ENCODE peak calls at places on chromosomes 16 and 17, in four cellular contexts. One of them, this sample, is unnamed.

GRCh38 chr16:71185366-71185765 is 45.2 kb downstream of the HYDIN start:
- DNase-seq in esophagus squamous epithelium: no peak
- DNase-seq in heart right ventricle: no peak
- DNase-seq in CD8-positive, alpha-beta T cell: no peak
- DNase-seq in this sample: no peak

GRCh38 chr16:68335175-68335574 is 24.4 kb downstream of the PRMT7 start:
- DNase-seq in esophagus squamous epithelium: no peak
- DNase-seq in heart right ventricle: no peak
- DNase-seq in CD8-positive, alpha-beta T cell: no peak
- DNase-seq in this sample: no peak

GRCh38 chr17:50511058-50511457 is 2.8 kb downstream of the MYCBPAP start:
- DNase-seq in esophagus squamous epithelium: no peak
- DNase-seq in heart right ventricle: no peak
- DNase-seq in CD8-positive, alpha-beta T cell: peak; percentile 47
- DNase-seq in this sample: peak; percentile 51

GRCh38 chr16:30724641-30725464 is 23.4 kb upstream of the PHKG2 start:
- DNase-seq in esophagus squamous epithelium: no peak
- DNase-seq in heart right ventricle: peak; percentile 41
- DNase-seq in CD8-positive, alpha-beta T cell: no peak
- DNase-seq in this sample: no peak

GRCh38 chr17:50037321-50038107 is 18.4 kb upstream of the ITGA3 start:
- DNase-seq in esophagus squamous epithelium: no peak
- DNase-seq in heart right ventricle: peak; percentile 38
- DNase-seq in CD8-positive, alpha-beta T cell: no peak
- DNase-seq in this sample: no peak

GRCh38 chr16:8908779-8909468 is 26.8 kb downstream of the LITAFD start:
- DNase-seq in esophagus squamous epithelium: no peak
- DNase-seq in heart right ventricle: no peak
- DNase-seq in CD8-positive, alpha-beta T cell: no peak
- DNase-seq in this sample: no peak

GRCh38 chr17:21573961-21574610 is 118.2 kb upstream of the KCNJ18 start:
- DNase-seq in esophagus squamous epithelium: no peak
- DNase-seq in heart right ventricle: peak; percentile 85
- DNase-seq in CD8-positive, alpha-beta T cell: no peak
- DNase-seq in this sample: peak; percentile 55

GRCh38 chr16:81567987-81568748 is 123.6 kb downstream of the CMIP start:
- DNase-seq in esophagus squamous epithelium: no peak
- DNase-seq in heart right ventricle: peak; percentile 43
- DNase-seq in CD8-positive, alpha-beta T cell: no peak
- DNase-seq in this sample: no peak

GRCh38 chr16:77336637-77337036 is 98.2 kb downstream of the ADAMTS18 start:
- DNase-seq in esophagus squamous epithelium: no peak
- DNase-seq in heart right ventricle: no peak
- DNase-seq in CD8-positive, alpha-beta T cell: no peak
- DNase-seq in this sample: no peak

GRCh38 chr16:66476328-66477027 is 49.4 kb downstream of the BEAN1 start:
- DNase-seq in esophagus squamous epithelium: no peak
- DNase-seq in heart right ventricle: no peak
- DNase-seq in CD8-positive, alpha-beta T cell: no peak
- DNase-seq in this sample: no peak

GRCh38 chr17:43608313-43608712 is 53.4 kb downstream of the MEOX1 start:
- DNase-seq in esophagus squamous epithelium: no peak
- DNase-seq in heart right ventricle: no peak
- DNase-seq in CD8-positive, alpha-beta T cell: no peak
- DNase-seq in this sample: no peak

GRCh38 chr17:40937384-40937819 is at the start of gene KRT23:
- DNase-seq in esophagus squamous epithelium: no peak
- DNase-seq in heart right ventricle: no peak
- DNase-seq in CD8-positive, alpha-beta T cell: no peak
- DNase-seq in this sample: no peak

GRCh38 chr16:72805486-72805885 is 242.4 kb downstream of the ZFHX3 start:
- DNase-seq in esophagus squamous epithelium: no peak
- DNase-seq in heart right ventricle: no peak
- DNase-seq in CD8-positive, alpha-beta T cell: no peak
- DNase-seq in this sample: no peak

GRCh38 chr16:63922563-63922962 is 1199.3 kb downstream of the CDH11 start:
- DNase-seq in esophagus squamous epithelium: no peak
- DNase-seq in heart right ventricle: no peak
- DNase-seq in CD8-positive, alpha-beta T cell: no peak
- DNase-seq in this sample: no peak

GRCh38 chr17:62653002-62653830 is 25.7 kb downstream of the MRC2 start:
- DNase-seq in esophagus squamous epithelium: no peak
- DNase-seq in heart right ventricle: peak; percentile 75
- DNase-seq in CD8-positive, alpha-beta T cell: peak; percentile 63
- DNase-seq in this sample: peak; percentile 26

GRCh38 chr16:15440852-15441251 is 6.5 kb downstream of the BMERB1 start:
- DNase-seq in esophagus squamous epithelium: no peak
- DNase-seq in heart right ventricle: no peak
- DNase-seq in CD8-positive, alpha-beta T cell: no peak
- DNase-seq in this sample: no peak

GRCh38 chr16:77169650-77170236 is 21.2 kb upstream of the MON1B start:
- DNase-seq in esophagus squamous epithelium: no peak
- DNase-seq in heart right ventricle: no peak
- DNase-seq in CD8-positive, alpha-beta T cell: no peak
- DNase-seq in this sample: peak; percentile 12

GRCh38 chr17:77356690-77357201 is 216.0 kb downstream of the SEC14L1 start:
- DNase-seq in esophagus squamous epithelium: no peak
- DNase-seq in heart right ventricle: no peak
- DNase-seq in CD8-positive, alpha-beta T cell: no peak
- DNase-seq in this sample: no peak

GRCh38 chr17:40696651-40697072 is 6.9 kb downstream of the KRT24 start:
- DNase-seq in esophagus squamous epithelium: no peak
- DNase-seq in heart right ventricle: no peak
- DNase-seq in CD8-positive, alpha-beta T cell: no peak
- DNase-seq in this sample: no peak

GRCh38 chr16:85642762-85643281 is 29.7 kb downstream of the GSE1 start:
- DNase-seq in esophagus squamous epithelium: no peak
- DNase-seq in heart right ventricle: no peak
- DNase-seq in CD8-positive, alpha-beta T cell: no peak
- DNase-seq in this sample: no peak
- H3K36me3 ChIP-seq in esophagus squamous epithelium: peaks cover 19% of the 10 kb centered on the region
- H3K36me3 ChIP-seq in heart right ventricle: no peaks in the 10 kb centered on the region
- H3K36me3 ChIP-seq in CD8-positive, alpha-beta T cell: no peaks in the 10 kb centered on the region
- H3K36me3 ChIP-seq in this sample: no peaks in the 10 kb centered on the region

GRCh38 chr16:74797414-74797813 is 22.8 kb upstream of the FA2H start:
- DNase-seq in esophagus squamous epithelium: no peak
- DNase-seq in heart right ventricle: no peak
- DNase-seq in CD8-positive, alpha-beta T cell: no peak
- DNase-seq in this sample: no peak

GRCh38 chr16:74800216-74800871 is 25.7 kb upstream of the FA2H start:
- DNase-seq in esophagus squamous epithelium: no peak
- DNase-seq in heart right ventricle: no peak
- DNase-seq in CD8-positive, alpha-beta T cell: no peak
- DNase-seq in this sample: no peak
- H3K27ac ChIP-seq in esophagus squamous epithelium: no peak overlapping the region
- H3K27ac ChIP-seq in heart right ventricle: no peak overlapping the region
- H3K27ac ChIP-seq in CD8-positive, alpha-beta T cell: no peak overlapping the region
- H3K27ac ChIP-seq in this sample: no peak overlapping the region

GRCh38 chr17:81481011-81481799 is 31.4 kb downstream of the ACTG1 start:
- DNase-seq in esophagus squamous epithelium: no peak
- DNase-seq in heart right ventricle: peak; percentile 85
- DNase-seq in CD8-positive, alpha-beta T cell: peak; percentile 68
- DNase-seq in this sample: peak; percentile 56

GRCh38 chr17:81483862-81484194 is 28.8 kb downstream of the ACTG1 start:
- DNase-seq in esophagus squamous epithelium: no peak
- DNase-seq in heart right ventricle: no peak
- DNase-seq in CD8-positive, alpha-beta T cell: no peak
- DNase-seq in this sample: no peak

GRCh38 chr17:81483085-81483861 is 29.3 kb downstream of the ACTG1 start:
- DNase-seq in esophagus squamous epithelium: no peak
- DNase-seq in heart right ventricle: peak; percentile 68
- DNase-seq in CD8-positive, alpha-beta T cell: peak; percentile 36
- DNase-seq in this sample: no peak

GRCh38 chr17:81481815-81482505 is 30.6 kb downstream of the ACTG1 start:
- DNase-seq in esophagus squamous epithelium: no peak
- DNase-seq in heart right ventricle: no peak
- DNase-seq in CD8-positive, alpha-beta T cell: no peak
- DNase-seq in this sample: peak; percentile 22

GRCh38 chr17:81482673-81483072 is 29.9 kb downstream of the ACTG1 start:
- DNase-seq in esophagus squamous epithelium: no peak
- DNase-seq in heart right ventricle: no peak
- DNase-seq in CD8-positive, alpha-beta T cell: no peak
- DNase-seq in this sample: no peak
- H3K27me3 ChIP-seq in esophagus squamous epithelium: peaks cover 31% of the 10 kb centered on the region
- H3K27me3 ChIP-seq in heart right ventricle: no peaks in the 10 kb centered on the region
- H3K27me3 ChIP-seq in CD8-positive, alpha-beta T cell: peaks cover 11% of the 10 kb centered on the region
- H3K27me3 ChIP-seq in this sample: peaks cover 22% of the 10 kb centered on the region

DNA sequence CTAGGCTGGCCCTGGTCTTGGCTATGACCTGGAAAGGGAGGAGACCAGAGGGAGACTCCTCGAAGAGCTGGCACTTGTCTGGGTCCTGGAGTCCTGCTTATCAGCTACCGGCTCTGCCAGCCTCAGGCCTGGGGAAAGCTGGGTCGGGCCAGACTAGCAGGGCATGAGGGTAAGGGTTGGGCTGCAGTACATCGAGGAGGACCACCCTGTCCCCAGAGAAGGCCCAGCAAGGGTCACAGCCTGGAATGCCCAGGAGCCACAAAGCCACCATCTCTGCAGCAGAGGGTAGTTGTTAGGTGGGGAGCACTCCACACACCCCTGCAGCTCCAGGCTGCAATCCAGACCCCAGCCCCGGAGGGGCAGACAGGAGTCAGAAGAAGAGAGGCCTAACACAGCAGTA is 54.0 kb downstream of the SLC6A2 start:
- DNase-seq in esophagus squamous epithelium: no peak
- DNase-seq in heart right ventricle: no peak
- DNase-seq in CD8-positive, alpha-beta T cell: no peak
- DNase-seq in this sample: no peak
- H3K36me3 ChIP-seq in esophagus squamous epithelium: no peaks in the 10 kb centered on the region
- H3K36me3 ChIP-seq in heart right ventricle: no peaks in the 10 kb centered on the region
- H3K36me3 ChIP-seq in CD8-positive, alpha-beta T cell: no peaks in the 10 kb centered on the region
- H3K36me3 ChIP-seq in this sample: no peaks in the 10 kb centered on the region

GRCh38 chr17:17420561-17421269 is 56.1 kb upstream of the MED9 start:
- DNase-seq in esophagus squamous epithelium: no peak
- DNase-seq in heart right ventricle: peak; percentile 85
- DNase-seq in CD8-positive, alpha-beta T cell: no peak
- DNase-seq in this sample: no peak

GRCh38 chr17:17420035-17420434 is 56.8 kb upstream of the MED9 start:
- DNase-seq in esophagus squamous epithelium: no peak
- DNase-seq in heart right ventricle: peak; percentile 79
- DNase-seq in CD8-positive, alpha-beta T cell: no peak
- DNase-seq in this sample: no peak

GRCh38 chr17:17417718-17418151 is 59.1 kb upstream of the MED9 start:
- DNase-seq in esophagus squamous epithelium: no peak
- DNase-seq in heart right ventricle: no peak
- DNase-seq in CD8-positive, alpha-beta T cell: no peak
- DNase-seq in this sample: no peak

GRCh38 chr17:17419166-17419565 is 57.6 kb upstream of the MED9 start:
- DNase-seq in esophagus squamous epithelium: no peak
- DNase-seq in heart right ventricle: no peak
- DNase-seq in CD8-positive, alpha-beta T cell: no peak
- DNase-seq in this sample: no peak

GRCh38 chr17:17419621-17420020 is 57.2 kb upstream of the MED9 start:
- DNase-seq in esophagus squamous epithelium: no peak
- DNase-seq in heart right ventricle: no peak
- DNase-seq in CD8-positive, alpha-beta T cell: no peak
- DNase-seq in this sample: no peak
- H3K27ac ChIP-seq in esophagus squamous epithelium: no peak overlapping the region
- H3K27ac ChIP-seq in heart right ventricle: peak overlapping the region; percentile 74
- H3K27ac ChIP-seq in CD8-positive, alpha-beta T cell: no peak overlapping the region
- H3K27ac ChIP-seq in this sample: no peak overlapping the region

GRCh38 chr16:55480228-55480655 is 1.2 kb downstream of the MMP2 start:
- DNase-seq in esophagus squamous epithelium: no peak
- DNase-seq in heart right ventricle: peak; percentile 87
- DNase-seq in CD8-positive, alpha-beta T cell: no peak
- DNase-seq in this sample: no peak

GRCh38 chr16:55478827-55479559 is at the start of gene MMP2:
- DNase-seq in esophagus squamous epithelium: no peak
- DNase-seq in heart right ventricle: peak; percentile 77
- DNase-seq in CD8-positive, alpha-beta T cell: no peak
- DNase-seq in this sample: no peak

GRCh38 chr16:55476625-55477533 is 2.1 kb upstream of the MMP2 start:
- DNase-seq in esophagus squamous epithelium: no peak
- DNase-seq in heart right ventricle: peak; percentile 66
- DNase-seq in CD8-positive, alpha-beta T cell: no peak
- DNase-seq in this sample: no peak

GRCh38 chr16:55482056-55482455 is 3.1 kb downstream of the MMP2 start:
- DNase-seq in esophagus squamous epithelium: no peak
- DNase-seq in heart right ventricle: no peak
- DNase-seq in CD8-positive, alpha-beta T cell: no peak
- DNase-seq in this sample: no peak

GRCh38 chr16:55479560-55480197 is 681 bp downstream of the MMP2 start:
- DNase-seq in esophagus squamous epithelium: no peak
- DNase-seq in heart right ventricle: no peak
- DNase-seq in CD8-positive, alpha-beta T cell: no peak
- DNase-seq in this sample: no peak
- H3K27me3 ChIP-seq in esophagus squamous epithelium: peaks cover 40% of the 10 kb centered on the region
- H3K27me3 ChIP-seq in heart right ventricle: peaks cover 4% of the 10 kb centered on the region
- H3K27me3 ChIP-seq in CD8-positive, alpha-beta T cell: peaks cover 4% of the 10 kb centered on the region
- H3K27me3 ChIP-seq in this sample: peaks cover 3% of the 10 kb centered on the region

DNA sequence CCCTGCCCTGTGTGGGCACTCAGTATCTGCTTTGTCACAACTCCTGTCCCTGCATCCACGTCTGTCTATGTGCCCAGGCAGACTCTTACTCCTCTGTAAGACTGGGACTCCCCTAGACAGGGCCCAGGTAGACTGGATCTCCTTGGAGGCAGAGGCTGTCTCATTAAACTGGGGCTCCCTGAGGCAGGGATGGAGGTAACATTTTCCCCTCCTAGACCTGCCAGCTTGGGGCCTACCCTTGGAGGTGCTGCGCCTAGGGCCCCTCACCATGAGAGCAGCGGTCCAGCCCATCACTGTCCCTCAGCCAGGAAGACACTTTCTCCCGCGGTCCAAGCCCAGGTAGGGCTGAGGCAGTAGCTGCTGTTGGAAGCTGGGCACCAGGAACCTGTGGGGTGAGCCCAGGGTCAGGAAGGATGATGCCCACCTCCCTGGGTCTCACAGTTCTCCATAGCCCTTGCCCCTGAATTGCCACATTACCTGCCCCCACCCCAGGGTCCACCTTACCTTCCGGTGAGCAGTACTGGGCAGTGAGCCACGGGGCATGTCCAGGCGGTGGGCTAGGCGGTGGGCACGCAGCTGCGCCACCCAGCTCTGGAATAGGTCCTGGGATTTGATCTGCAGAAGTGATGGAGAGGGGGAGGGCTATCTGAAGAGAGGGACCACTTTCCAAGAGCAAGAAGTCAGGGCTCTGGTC is 3.4 kb downstream of the OSBPL7 start:
- DNase-seq in esophagus squamous epithelium: no peak
- DNase-seq in heart right ventricle: no peak
- DNase-seq in CD8-positive, alpha-beta T cell: no peak
- DNase-seq in this sample: no peak
- H3K36me3 ChIP-seq in esophagus squamous epithelium: peaks cover 70% of the 10 kb centered on the region
- H3K36me3 ChIP-seq in heart right ventricle: no peaks in the 10 kb centered on the region
- H3K36me3 ChIP-seq in CD8-positive, alpha-beta T cell: peaks cover 53% of the 10 kb centered on the region
- H3K36me3 ChIP-seq in this sample: peaks cover 57% of the 10 kb centered on the region

GRCh38 chr17:27566673-27567562 is 64.1 kb upstream of the LGALS9 start:
- DNase-seq in esophagus squamous epithelium: no peak
- DNase-seq in heart right ventricle: no peak
- DNase-seq in CD8-positive, alpha-beta T cell: no peak
- DNase-seq in this sample: no peak
- H3K27ac ChIP-seq in esophagus squamous epithelium: no peak overlapping the region
- H3K27ac ChIP-seq in heart right ventricle: peak overlapping the region; percentile 73
- H3K27ac ChIP-seq in CD8-positive, alpha-beta T cell: no peak overlapping the region
- H3K27ac ChIP-seq in this sample: no peak overlapping the region